ENCODE peak calls at places on chromosomes 3 and 15, in nine cellular contexts. A is upper lobe of right lung, X is MM.1S, L is RWPE1, F is gastrocnemius medialis, Z is fibroblast of lung, I is breast epithelium, Q is colonic mucosa, U is IMR-90. T is an unnamed sample.
A peak's percentile ranks its signal among the peaks of the same experiment; 100 is the strongest.

GRCh38 chr3:4351164-4351855 is 48.1 kb downstream of the SETMAR start:
- DNase-seq in U (peak; percentile 36), I (no peak), Z (peak; percentile 37), Q (no peak), F (no peak), A (no peak), L (no peak), X (peak; percentile 51), T (no peak)

GRCh38 chr3:177599331-177599730 is 402.0 kb upstream of the TBL1XR1 start:
- DNase-seq in Z (no peak), Q (no peak), I (no peak), F (no peak), X (no peak), L (no peak), U (no peak), A (no peak), T (no peak)

GRCh38 chr3:163508212-163508611 is 1570.1 kb downstream of the SI start:
- DNase-seq in X (no peak), U (no peak), I (no peak), F (no peak), Z (no peak), L (no peak), Q (no peak), A (no peak), T (no peak)

GRCh38 chr15:25725758-25726157 is 137.4 kb downstream of the ATP10A start:
- DNase-seq in L (no peak), I (no peak), A (no peak), U (no peak), X (no peak), Z (no peak), F (no peak), Q (no peak), T (no peak)

GRCh38 chr3:94460914-94461313 is 398.1 kb downstream of the NSUN3 start:
- DNase-seq in F (no peak), A (no peak), U (no peak), I (no peak), X (no peak), L (no peak), Z (no peak), Q (no peak), T (no peak)

GRCh38 chr3:171001957-171002694 is 24.4 kb downstream of the SLC2A2 start:
- DNase-seq in X (no peak), I (no peak), U (peak; percentile 66), F (no peak), L (no peak), Z (peak; percentile 38), Q (peak; percentile 46), A (no peak), T (no peak)

GRCh38 chr15:73996939-73997338 is 2.4 kb downstream of the PML start:
- DNase-seq in Z (peak; percentile 49), F (no peak), X (peak; percentile 58), U (no peak), A (no peak), I (no peak), Q (no peak), L (no peak), T (no peak)

GRCh38 chr3:71724584-71725278 is 471 bp downstream of the EIF4E3 start:
- DNase-seq in Z (no peak), F (peak; percentile 69), I (no peak), X (peak; percentile 26), Q (peak; percentile 52), A (peak; percentile 79), L (peak; percentile 14), U (no peak), T (no peak)

GRCh38 chr15:67821784-67822451 is 3.4 kb upstream of the SKOR1 start:
- DNase-seq in A (no peak), F (no peak), Z (no peak), U (no peak), X (no peak), L (no peak), I (no peak), Q (no peak), T (no peak)

GRCh38 chr3:58249358-58250092 is 11.9 kb downstream of the ABHD6 start:
- DNase-seq in Q (peak; percentile 87), I (no peak), U (no peak), F (no peak), Z (peak; percentile 28), A (no peak), L (no peak), X (no peak), T (no peak)
- H3K27ac ChIP-seq in Q (peak overlapping the region; percentile 71), I (no peak overlapping the region), U (no peak overlapping the region), F (no peak overlapping the region), Z (no peak overlapping the region), A (no peak overlapping the region), L (no peak overlapping the region), X (no peak overlapping the region), T (peak overlapping the region; percentile 36)

GRCh38 chr3:140572334-140572733 is 105.5 kb upstream of the TRIM42 start:
- DNase-seq in Q (no peak), A (no peak), I (no peak), Z (no peak), L (no peak), X (no peak), U (no peak), F (no peak), T (no peak)
- TF ChIP-seq CTCF in Q (no peak), A (no peak), I (no peak), Z (no peak), L (no peak), X (no peak), U (no peak), F (no peak), T (no peak)

GRCh38 chr15:62121273-62122015 is 43.6 kb downstream of the C2CD4B start:
- DNase-seq in I (no peak), U (no peak), Q (no peak), L (no peak), F (no peak), X (peak; percentile 48), A (no peak), Z (no peak), T (no peak)

GRCh38 chr15:62118446-62118964 is 46.6 kb downstream of the C2CD4B start:
- DNase-seq in Q (no peak), Z (no peak), X (no peak), L (no peak), A (no peak), U (peak; percentile 31), I (no peak), F (no peak), T (no peak)

GRCh38 chr15:62120776-62121175 is 44.3 kb downstream of the C2CD4B start:
- DNase-seq in I (no peak), Q (no peak), X (no peak), U (no peak), L (no peak), A (no peak), F (no peak), Z (no peak), T (no peak)

GRCh38 chr15:62119224-62119925 is 45.7 kb downstream of the C2CD4B start:
- DNase-seq in Z (peak; percentile 95), X (no peak), I (no peak), U (peak; percentile 97), F (peak; percentile 36), A (no peak), Q (no peak), L (peak; percentile 90), T (no peak)

GRCh38 chr15:62119926-62120273 is 45.2 kb downstream of the C2CD4B start:
- DNase-seq in X (no peak), U (no peak), Z (no peak), Q (no peak), I (no peak), F (peak; percentile 39), A (no peak), L (no peak), T (no peak)
- H3K27ac ChIP-seq in X (no peak overlapping the region), U (peak overlapping the region; percentile 8), Z (peak overlapping the region; percentile 62), Q (peak overlapping the region; percentile 88), I (no peak overlapping the region), F (peak overlapping the region; percentile 80), A (peak overlapping the region; percentile 64), L (peak overlapping the region; percentile 67), T (no peak overlapping the region)

GRCh38 chr3:34106879-34107278 is 308.4 kb downstream of the PDCD6IP start:
- DNase-seq in Z (no peak), F (no peak), X (peak; percentile 28), U (no peak), I (no peak), L (no peak), A (no peak), Q (peak; percentile 54), T (no peak)
- TF ChIP-seq CTCF in Z (no peak), F (no peak), X (peak; percentile 76), U (peak; percentile 12), I (peak; percentile 22), L (no peak), A (peak; percentile 50), Q (peak; percentile 59), T (peak; percentile 35)

GRCh38 chr3:148840419-148840818 is 12.8 kb downstream of the CPB1 start:
- DNase-seq in Q (no peak), A (no peak), Z (no peak), L (no peak), F (no peak), X (peak; percentile 7), I (no peak), U (no peak), T (no peak)

GRCh38 chr3:148839805-148840204 is 12.2 kb downstream of the CPB1 start:
- DNase-seq in I (no peak), Z (no peak), Q (no peak), A (no peak), F (no peak), L (no peak), U (no peak), X (peak; percentile 79), T (no peak)
- H3K27ac ChIP-seq in I (no peak overlapping the region), Z (no peak overlapping the region), Q (no peak overlapping the region), A (no peak overlapping the region), F (no peak overlapping the region), L (no peak overlapping the region), U (no peak overlapping the region), X (peak overlapping the region; percentile 89), T (no peak overlapping the region)

DNA sequence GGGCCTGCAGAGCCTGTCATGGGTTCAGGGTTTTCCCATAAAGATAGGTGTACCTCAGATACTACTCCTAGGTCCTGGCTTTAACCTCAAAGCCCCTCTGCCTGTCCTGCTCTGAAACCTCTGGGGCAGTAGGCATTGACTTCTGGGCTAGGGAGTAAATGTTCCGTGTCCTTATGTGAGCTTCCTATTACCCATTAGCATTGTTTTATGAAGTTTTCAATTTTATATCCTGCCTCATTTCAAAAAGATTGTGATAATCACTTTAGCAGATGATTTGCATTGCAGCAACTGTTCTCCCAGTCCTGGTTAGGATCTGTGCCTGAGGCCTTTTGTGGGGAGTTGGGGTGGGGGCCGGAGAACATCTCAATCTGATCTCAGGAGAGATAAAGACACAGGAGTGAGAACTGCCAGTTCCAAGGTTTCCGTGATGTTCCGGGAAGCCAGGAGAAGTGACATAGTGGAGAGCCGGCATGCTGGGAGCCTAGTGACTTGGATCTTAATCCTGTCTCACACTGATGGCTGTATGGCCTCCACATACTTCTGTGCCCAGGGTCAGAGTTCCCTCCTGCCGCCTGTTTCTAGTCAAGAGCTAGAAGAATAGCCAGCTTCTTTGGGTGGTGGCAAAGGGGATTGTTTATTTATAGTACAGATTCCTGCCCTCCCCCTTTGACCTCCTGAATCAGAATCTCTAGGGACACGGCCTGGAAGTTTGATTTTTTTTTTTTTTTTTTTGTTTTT is 10.6 kb downstream of the TPM1 start:
- DNase-seq in I (peak; percentile 70), X (no peak), U (no peak), F (peak; percentile 70), A (no peak), L (no peak), Q (peak; percentile 59), Z (peak; percentile 79), T (no peak)
- TF ChIP-seq CTCF in I (no peak), X (no peak), U (no peak), F (no peak), A (no peak), L (no peak), Q (no peak), Z (no peak), T (no peak)